ENCODE peak calls at places on chromosomes 13 and 19, in four cellular contexts. J is adrenal gland, P is BJ, H is tibial artery. X is an unnamed sample. For H3K36me3 and H3K27me3, the result is how much of the 10 kb centered on the place peaks cover.

GRCh38 chr19:7977021-7977722 is 28.3 kb downstream of the ELAVL1 start:
- DNase-seq in J (no peak), P (no peak), H (no peak), X (no peak)

GRCh38 chr19:12787458-12787857 is 3.8 kb upstream of the JUNB start:
- DNase-seq in J (no peak), P (no peak), H (no peak), X (no peak)

GRCh38 chr13:85347251-85347650 is 452.0 kb downstream of the SLITRK6 start:
- DNase-seq in J (no peak), P (peak), H (no peak), X (no peak)

GRCh38 chr19:58538257-58539168 is 5.4 kb upstream of the TRIM28 start:
- DNase-seq in J (no peak), P (no peak), H (no peak), X (no peak)

GRCh38 chr13:47299316-47299715 is 402.5 kb upstream of the HTR2A start:
- DNase-seq in J (no peak), P (no peak), H (no peak), X (no peak)

GRCh38 chr13:47004552-47004951 is 107.7 kb upstream of the HTR2A start:
- DNase-seq in J (no peak), P (no peak), H (no peak), X (no peak)

GRCh38 chr13:99968521-99969367 is 2.8 kb downstream of the ZIC5 start:
- DNase-seq in J (no peak), P (no peak), H (no peak), X (no peak)

GRCh38 chr13:98273824-98274786 is 97.0 kb upstream of the RNF113B start:
- DNase-seq in J (no peak), P (no peak), H (no peak), X (no peak)

GRCh38 chr19:2145831-2146241 is 5.5 kb downstream of the AP3D1 start:
- DNase-seq in J (peak), P (no peak), H (no peak), X (no peak)

GRCh38 chr19:1445932-1446712 is 3.8 kb upstream of the APC2 start:
- DNase-seq in J (no peak), P (no peak), H (no peak), X (no peak)

GRCh38 chr13:23796546-23796945 is 92.7 kb downstream of the MIPEP start:
- DNase-seq in J (no peak), P (no peak), H (no peak), X (peak)

GRCh38 chr13:113553541-113554332 is 30.8 kb upstream of the TFDP1 start:
- DNase-seq in J (no peak), P (no peak), H (no peak), X (no peak)

GRCh38 chr13:110319774-110320509 is 12.9 kb downstream of the COL4A2 start:
- DNase-seq in J (no peak), P (peak), H (no peak), X (no peak)

GRCh38 chr13:29925457-29925856 is 75.0 kb upstream of the UBL3 start:
- DNase-seq in J (peak), P (no peak), H (peak), X (no peak)

GRCh38 chr13:79765331-79765730 is 284.4 kb downstream of the NDFIP2 start:
- DNase-seq in J (no peak), P (no peak), H (no peak), X (no peak)

GRCh38 chr13:31029129-31029528 is 96.7 kb downstream of the TEX26 start:
- DNase-seq in J (no peak), P (no peak), H (no peak), X (no peak)

GRCh38 chr13:41064493-41064892 is 3.2 kb downstream of the WBP4 start:
- DNase-seq in J (no peak), P (peak), H (no peak), X (no peak)

GRCh38 chr19:33348301-33349010 is 25.1 kb upstream of the CEBPG start:
- DNase-seq in J (peak), P (no peak), H (peak), X (no peak)

GRCh38 chr13:113584870-113585671 is 518 bp downstream of the TFDP1 start:
- DNase-seq in J (no peak), P (no peak), H (peak), X (no peak)

GRCh38 chr13:97223711-97224461 is 1.8 kb downstream of the MBNL2 start:
- DNase-seq in J (peak), P (peak), H (peak), X (peak)

GRCh38 chr19:54518844-54519243 is 16.2 kb downstream of the LAIR2 start:
- DNase-seq in J (no peak), P (no peak), H (no peak), X (no peak)

GRCh38 chr19:50869479-50869878 is 3.8 kb upstream of the KLK2 start:
- DNase-seq in J (no peak), P (no peak), H (no peak), X (no peak)

GRCh38 chr13:42396501-42396900 is 124.5 kb downstream of the AKAP11 start:
- DNase-seq in J (no peak), P (no peak), H (no peak), X (no peak)

GRCh38 chr19:49686503-49687088 is 2.8 kb upstream of the ADM5 start:
- DNase-seq in J (no peak), P (no peak), H (no peak), X (no peak)

GRCh38 chr13:111458001-111458531 is 137.6 kb downstream of the TEX29 start:
- DNase-seq in J (no peak), P (no peak), H (no peak), X (no peak)

GRCh38 chr13:81171065-81171647 is 830.2 kb upstream of the SPRY2 start:
- DNase-seq in J (no peak), P (no peak), H (no peak), X (no peak)

GRCh38 chr19:29290853-29291252 is 77.9 kb upstream of the UQCRFS1 start:
- DNase-seq in J (no peak), P (no peak), H (no peak), X (no peak)

GRCh38 chr13:90177519-90177918 is 1170.0 kb upstream of the MIR17HG start:
- DNase-seq in J (no peak), P (no peak), H (no peak), X (no peak)

DNA sequence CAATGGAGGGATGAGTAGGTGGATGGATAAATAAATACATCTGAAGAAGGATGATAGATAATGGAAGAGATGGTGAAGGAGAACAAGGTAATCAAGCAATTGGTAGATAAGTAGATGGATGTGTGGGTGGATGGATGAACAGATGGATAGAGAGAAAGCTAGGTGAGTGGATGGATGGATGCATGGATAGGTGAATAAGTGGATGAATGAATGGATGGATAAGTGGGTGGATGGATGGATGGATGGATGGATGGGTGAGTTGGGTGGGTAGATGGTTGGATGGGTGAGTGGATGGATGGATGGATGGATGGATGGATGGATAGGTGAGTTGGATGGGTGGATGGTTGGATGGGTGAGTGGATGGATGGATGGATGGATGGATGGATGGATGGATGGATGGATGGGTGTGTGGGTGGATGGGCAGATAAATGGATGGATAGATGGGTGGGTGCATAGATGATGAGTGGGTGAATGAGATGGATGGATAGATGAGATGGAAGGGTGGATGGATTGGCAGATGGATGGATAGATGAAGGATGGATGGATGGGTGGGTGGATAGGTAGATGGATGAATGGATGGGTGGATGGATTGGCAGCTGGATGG is 6.3 kb downstream of the SEMA6B start:
- DNase-seq in J (no peak), P (no peak), H (no peak), X (no peak)
- H3K36me3 ChIP-seq in J (under half), P (under half), H (under half), X (under half)

DNA sequence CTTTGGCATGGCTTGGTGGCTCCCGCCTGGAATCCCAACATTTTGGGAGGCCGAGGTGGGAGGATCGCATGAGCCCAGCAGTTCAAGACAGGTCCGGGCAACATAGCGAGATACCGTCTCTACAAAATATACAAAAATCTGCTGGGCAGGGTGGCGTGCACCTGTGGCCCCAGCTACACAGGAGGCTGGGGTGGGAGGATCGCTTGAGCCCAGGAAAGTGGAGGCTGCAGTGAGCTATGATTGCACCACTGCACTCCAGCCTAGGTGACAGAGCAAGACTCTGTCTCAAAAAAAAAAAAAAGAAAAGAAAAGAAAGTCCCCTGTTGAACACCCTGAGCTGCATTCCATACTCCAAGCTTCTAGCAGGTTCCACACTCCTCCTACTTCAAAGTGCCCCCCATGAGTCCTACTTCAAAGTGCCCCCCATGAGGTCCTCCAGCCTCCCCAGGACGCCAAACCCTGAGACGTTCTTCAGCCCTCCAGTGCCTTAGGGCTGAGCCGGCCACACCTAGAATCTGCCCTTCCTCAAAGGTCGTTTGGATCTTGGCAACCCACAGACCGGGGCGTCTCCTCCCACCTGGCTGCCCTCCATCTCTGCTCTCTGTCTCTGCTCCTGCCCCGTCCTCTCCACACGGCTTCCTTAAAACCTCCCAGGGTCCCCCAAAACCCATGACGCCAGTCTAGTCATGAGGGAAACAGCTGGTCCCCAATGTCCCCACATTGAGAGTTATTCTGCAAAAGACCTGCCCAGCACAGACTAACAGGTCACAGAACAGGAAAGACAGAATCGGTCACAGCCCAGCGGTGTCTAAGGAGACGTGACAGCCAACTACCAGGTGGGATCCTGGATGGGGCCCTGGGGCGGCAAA is 4.7 kb downstream of the TJP3 start:
- DNase-seq in J (no peak), P (no peak), H (no peak), X (no peak)
- H3K27me3 ChIP-seq in J (under half), P (under half), H (under half), X (under half)

GRCh38 chr19:15812059-15812722 is 3.3 kb downstream of the OR10H1 start:
- DNase-seq in J (peak), P (no peak), H (no peak), X (no peak)
- TF ChIP-seq CTCF in J (peak), P (no peak), H (no peak), X (peak)

GRCh38 chr19:5078666-5079409 is 109.9 kb downstream of the KDM4B start:
- DNase-seq in J (no peak), P (no peak), H (no peak), X (no peak)

GRCh38 chr19:5078179-5078578 is 109.3 kb downstream of the KDM4B start:
- DNase-seq in J (no peak), P (no peak), H (no peak), X (no peak)

GRCh38 chr19:5080809-5081208 is 111.9 kb downstream of the KDM4B start:
- DNase-seq in J (no peak), P (no peak), H (no peak), X (no peak)

GRCh38 chr19:5080030-5080644 is 111.2 kb downstream of the KDM4B start:
- DNase-seq in J (no peak), P (no peak), H (no peak), X (no peak)

DNA sequence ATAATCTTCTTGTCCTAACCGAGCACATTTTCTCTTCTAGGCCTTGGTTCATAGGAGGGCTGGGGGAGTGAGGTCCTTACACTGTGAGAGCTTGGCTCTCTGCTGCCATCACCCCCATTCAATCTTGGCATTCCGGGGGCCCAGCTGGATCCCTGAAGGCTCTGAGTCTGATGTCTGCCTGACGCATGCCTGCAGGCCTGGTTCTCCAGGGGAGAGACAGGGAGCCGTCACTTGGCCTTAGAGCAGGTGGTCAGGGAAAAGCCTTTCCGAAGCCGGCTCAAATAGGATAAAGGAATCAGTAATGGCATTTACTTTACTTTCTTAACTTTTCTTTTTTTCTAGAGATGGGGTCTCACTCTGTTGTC is 110.5 kb downstream of the KDM4B start:
- DNase-seq in J (no peak), P (no peak), H (no peak), X (no peak)
- H3K36me3 ChIP-seq in J (under half), P (half or more), H (half or more), X (under half)

GRCh38 chr13:78595458-78595818 is 7.9 kb downstream of the POU4F1 start:
- DNase-seq in J (no peak), P (no peak), H (no peak), X (no peak)
- H3K27me3 ChIP-seq in J (half or more), P (half or more), H (under half), X (half or more)